ENCODE peak calls at places on chromosome 22, in five cellular contexts. Q is osteoblast, C is tibial nerve, I is transverse colon, U is IMR-90. E is an unnamed sample. For H3K4me1, the result is how much of the 10 kb centered on the place peaks cover.

GRCh38 chr22:23752090-23752691 is 1.3 kb upstream of the ZNF70 start:
- DNase-seq in Q (peak), C (no peak), I (peak), U (no peak), E (no peak)

GRCh38 chr22:44698531-44699421 is 3.2 kb upstream of the PRR5 start:
- DNase-seq in Q (peak), C (peak), I (no peak), U (peak), E (no peak)

GRCh38 chr22:35231585-35232084 is 25.7 kb upstream of the HMGXB4 start:
- DNase-seq in Q (peak), C (peak), I (peak), U (peak), E (peak)

GRCh38 chr22:19181786-19182471 is 3.4 kb upstream of the SLC25A1 start:
- DNase-seq in Q (peak), C (no peak), I (no peak), U (no peak), E (no peak)

GRCh38 chr22:50074551-50075042 is 10.6 kb downstream of the MLC1 start:
- DNase-seq in Q (peak), C (no peak), I (peak), U (no peak), E (no peak)

GRCh38 chr22:29152381-29153138 is 53.1 kb upstream of the EMID1 start:
- DNase-seq in Q (no peak), C (peak), I (no peak), U (no peak), E (peak)

GRCh38 chr22:49724030-49724892 is 103.4 kb downstream of the BRD1 start:
- DNase-seq in Q (peak), C (no peak), I (no peak), U (no peak), E (no peak)

GRCh38 chr22:50481440-50482106 is at the start of gene ADM2:
- DNase-seq in Q (peak), C (no peak), I (peak), U (no peak), E (no peak)

GRCh38 chr22:37228106-37229011 is 15.7 kb downstream of the RAC2 start:
- DNase-seq in Q (peak), C (no peak), I (peak), U (peak), E (no peak)

GRCh38 chr22:49212466-49212865 is 615.2 kb downstream of the BRD1 start:
- DNase-seq in Q (no peak), C (no peak), I (no peak), U (no peak), E (no peak)

GRCh38 chr22:43833286-43834240 is 21.5 kb upstream of the EFCAB6 start:
- DNase-seq in Q (peak), C (no peak), I (no peak), U (no peak), E (no peak)

GRCh38 chr22:46596819-46597218 is 23.4 kb upstream of the GRAMD4 start:
- DNase-seq in Q (no peak), C (no peak), I (peak), U (no peak), E (peak)
- TF ChIP-seq CTCF in Q (no peak), C (no peak), I (peak), U (no peak), E (no peak)

GRCh38 chr22:46586123-46586519 is 34.1 kb upstream of the GRAMD4 start:
- DNase-seq in Q (peak), C (no peak), I (no peak), U (no peak), E (no peak)

GRCh38 chr22:46582281-46582811 is 37.8 kb upstream of the GRAMD4 start:
- DNase-seq in Q (peak), C (no peak), I (peak), U (no peak), E (no peak)

GRCh38 chr22:46583571-46583970 is 36.6 kb upstream of the GRAMD4 start:
- DNase-seq in Q (no peak), C (peak), I (peak), U (no peak), E (no peak)

GRCh38 chr22:46585340-46586122 is 34.7 kb upstream of the GRAMD4 start:
- DNase-seq in Q (peak), C (no peak), I (no peak), U (no peak), E (no peak)

GRCh38 chr22:46584081-46584903 is 35.9 kb upstream of the GRAMD4 start:
- DNase-seq in Q (peak), C (no peak), I (no peak), U (peak), E (no peak)
- H3K4me1 ChIP-seq in Q (under half), C (half or more), I (half or more), U (under half), E (under half)

GRCh38 chr22:22245256-22245909 is 797 bp downstream of the VPREB1 start:
- DNase-seq in Q (no peak), C (no peak), I (no peak), U (no peak), E (no peak)
- H3K4me3 ChIP-seq in Q (no peak), C (no peak), I (no peak), U (no peak), E (no peak)

GRCh38 chr22:39314251-39314971 is 5.0 kb downstream of the RPL3 start:
- DNase-seq in Q (peak), C (no peak), I (no peak), U (no peak), E (no peak)
- TF ChIP-seq CTCF in Q (no peak), C (no peak), I (no peak), U (no peak), E (no peak)

DNA sequence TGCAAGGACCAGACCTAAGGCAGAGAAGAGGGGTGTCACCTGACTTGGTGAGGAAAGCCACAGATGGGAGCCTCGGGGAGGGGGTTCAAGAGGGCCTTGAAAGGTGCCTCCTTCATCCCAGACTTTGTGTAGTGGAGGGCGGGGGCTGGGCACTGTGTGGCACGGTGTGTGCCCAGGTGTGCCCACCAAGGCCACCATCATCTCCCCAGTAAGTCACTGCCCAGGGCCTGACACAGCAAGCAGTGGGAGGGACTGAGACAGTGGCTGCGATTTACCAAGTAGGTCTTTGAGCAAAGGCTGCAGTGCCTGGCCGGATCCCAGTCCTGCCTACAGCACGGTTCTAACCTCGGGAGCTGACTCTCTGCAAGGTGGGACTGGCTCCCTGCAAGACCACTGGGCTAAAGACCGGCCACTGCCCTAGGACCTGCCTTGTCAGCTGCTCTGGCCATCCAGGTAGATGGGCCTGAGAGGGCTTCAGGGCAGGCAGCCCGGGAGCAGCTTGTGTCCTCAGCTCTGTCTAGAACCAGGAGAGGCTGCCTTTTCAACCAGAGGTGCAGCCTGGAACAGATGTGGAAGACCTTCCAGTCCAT is 1.4 kb downstream of the OSM start:
- DNase-seq in Q (peak), C (no peak), I (no peak), U (no peak), E (no peak)
- H3K4me1 ChIP-seq in Q (under half), C (under half), I (under half), U (under half), E (under half)

GRCh38 chr22:42178910-42179495 is 48.4 kb upstream of the CYP2D6 start:
- DNase-seq in Q (no peak), C (no peak), I (no peak), U (no peak), E (no peak)

GRCh38 chr22:42179616-42180015 is 49.0 kb upstream of the CYP2D6 start:
- DNase-seq in Q (peak), C (no peak), I (no peak), U (peak), E (no peak)

GRCh38 chr22:42180349-42180842 is 49.8 kb upstream of the CYP2D6 start:
- DNase-seq in Q (no peak), C (peak), I (peak), U (peak), E (no peak)

GRCh38 chr22:42176271-42176670 is 45.7 kb upstream of the CYP2D6 start:
- DNase-seq in Q (no peak), C (no peak), I (no peak), U (no peak), E (no peak)

DNA sequence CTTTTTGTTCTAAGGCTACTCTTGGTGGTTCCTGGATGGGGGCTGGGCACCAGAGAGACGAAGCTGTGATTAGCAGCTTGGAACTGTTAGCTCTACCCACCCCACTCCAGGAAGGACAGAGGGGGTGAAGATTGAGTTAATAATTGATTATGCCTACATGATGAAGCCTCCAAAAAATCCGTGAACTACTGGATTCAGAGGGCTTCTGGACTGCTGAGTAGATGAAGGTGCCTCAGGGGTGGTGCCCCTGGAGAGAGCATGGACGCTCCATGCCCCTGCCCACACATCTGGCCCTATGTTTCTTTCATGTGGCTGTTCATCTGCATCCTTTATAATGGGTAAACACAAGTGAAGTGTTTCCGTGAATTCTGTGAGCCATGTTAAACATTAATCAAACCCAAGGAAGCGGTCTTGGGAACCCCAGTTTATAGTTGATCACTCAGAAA is 47.3 kb upstream of the CYP2D6 start:
- DNase-seq in Q (no peak), C (no peak), I (no peak), U (no peak), E (no peak)
- H3K4me3 ChIP-seq in Q (no peak), C (no peak), I (no peak), U (no peak), E (no peak)

GRCh38 chr22:31177420-31178162 is 17.6 kb downstream of the RNF185 start:
- DNase-seq in Q (peak), C (no peak), I (no peak), U (peak), E (no peak)
- TF ChIP-seq CTCF in Q (peak), C (no peak), I (no peak), U (peak), E (no peak)

DNA sequence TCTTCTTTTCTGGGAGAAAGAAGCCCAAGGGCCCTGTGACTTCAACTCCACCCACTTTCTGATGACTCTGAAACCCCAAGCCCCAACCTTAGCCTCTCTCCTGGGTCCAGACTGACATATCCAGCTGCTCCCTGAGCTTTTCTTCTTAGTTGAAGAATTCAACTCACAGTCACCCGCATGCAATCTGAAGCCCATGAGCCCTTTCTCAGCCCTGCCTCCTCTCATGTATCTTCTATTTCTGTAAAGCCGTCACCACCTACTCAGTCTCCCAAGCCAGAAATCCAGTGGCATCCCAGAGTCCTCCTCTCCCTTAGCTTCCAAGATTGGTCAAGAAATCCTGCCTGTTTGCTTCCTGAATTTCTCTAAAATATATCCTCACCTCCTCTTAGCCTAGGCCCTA is 7.1 kb upstream of the TMA7B start:
- DNase-seq in Q (no peak), C (no peak), I (no peak), U (no peak), E (no peak)
- H3K4me1 ChIP-seq in Q (under half), C (under half), I (under half), U (under half), E (under half)

GRCh38 chr22:16603448-16603768 is 10.8 kb upstream of the CCT8L2 start:
- DNase-seq in Q (no peak), C (no peak), I (no peak), U (no peak), E (no peak)

DNA sequence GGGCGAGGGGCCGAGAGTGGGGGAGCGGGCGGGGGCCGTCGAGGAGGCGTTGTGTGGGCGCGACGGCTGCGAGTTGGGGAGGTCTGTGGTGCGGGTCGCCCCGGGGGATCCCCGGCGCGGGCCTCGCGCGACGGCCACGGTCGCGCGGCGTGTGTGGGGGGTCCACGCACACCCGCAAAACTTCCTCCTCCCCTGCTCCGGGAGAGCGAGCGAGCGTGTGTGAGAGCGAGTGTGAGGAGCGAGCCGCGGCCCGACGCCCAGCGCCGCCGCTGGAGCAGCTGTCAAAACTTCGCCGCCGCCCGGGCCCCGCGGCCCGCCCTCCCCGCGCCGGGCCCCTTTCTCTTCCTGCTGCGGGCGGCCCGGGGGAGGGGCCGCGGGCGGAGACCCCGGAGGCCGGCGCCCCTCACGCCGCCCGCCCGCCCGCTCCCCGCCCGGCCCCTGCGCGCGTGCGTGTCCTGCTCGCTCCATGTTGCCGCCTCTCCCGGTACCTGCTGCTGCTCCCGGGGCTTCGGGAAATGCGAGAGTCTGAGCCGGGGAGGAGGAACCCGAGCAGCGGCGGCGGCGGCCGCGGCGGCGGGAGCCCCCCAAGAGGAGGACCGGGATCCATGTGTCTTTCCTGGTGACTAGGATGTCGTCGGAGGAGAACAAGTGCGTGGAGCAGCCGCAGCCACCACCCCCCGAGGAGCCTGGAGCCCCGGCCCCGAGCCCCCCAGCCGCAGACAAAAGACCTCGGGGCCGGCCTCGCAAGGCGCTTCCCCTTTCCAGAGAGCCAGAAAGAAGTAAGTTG is 9.0 kb upstream of the CCT8L2 start:
- DNase-seq in Q (no peak), C (no peak), I (no peak), U (no peak), E (no peak)
- H3K4me3 ChIP-seq in Q (no peak), C (peak), I (peak), U (no peak), E (no peak)

DNA sequence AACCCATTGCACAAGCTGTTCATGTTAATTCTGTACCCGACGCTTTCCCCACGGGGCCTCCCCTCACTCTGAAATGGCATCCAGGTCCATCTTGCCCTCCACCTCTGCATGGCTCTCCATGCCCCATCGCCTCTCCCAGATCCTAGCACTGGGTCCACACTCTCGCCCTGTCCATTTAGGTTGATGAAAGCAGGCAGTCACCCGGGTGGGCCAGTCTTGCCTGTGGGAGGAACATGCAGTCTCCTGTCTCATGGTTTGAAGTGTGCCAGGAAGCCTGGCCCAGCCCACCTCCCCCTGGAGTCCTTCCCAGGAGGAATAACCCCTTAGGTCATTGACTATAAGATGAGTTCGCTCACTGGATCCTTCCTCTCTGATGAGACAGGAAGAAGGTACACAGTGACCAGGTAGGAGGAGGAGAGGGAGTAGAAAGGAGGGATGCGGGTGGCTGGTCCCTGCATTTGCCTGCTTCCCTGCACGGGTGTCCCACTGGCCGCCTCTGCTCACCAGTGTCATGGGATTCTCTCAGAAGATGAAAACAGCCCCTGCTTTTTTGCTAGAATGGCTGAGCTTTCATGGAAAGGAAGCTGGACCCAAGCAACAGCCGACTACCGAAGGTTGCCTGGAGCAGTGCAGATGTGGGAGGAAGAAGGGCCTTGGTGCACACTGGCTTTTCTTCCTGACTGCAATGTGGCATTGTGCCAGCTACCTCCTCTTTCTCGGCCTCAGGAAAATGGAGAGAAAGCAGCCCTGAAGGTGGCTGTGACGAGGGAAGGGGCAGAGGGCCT is 6.8 kb downstream of the TMEM121B start:
- DNase-seq in Q (peak), C (no peak), I (no peak), U (no peak), E (no peak)
- TF ChIP-seq CTCF in Q (no peak), C (no peak), I (no peak), U (no peak), E (no peak)